ENCODE peak calls at places on chromosomes 16 and 17, in five cellular contexts. One of them, this sample, is unnamed.

GRCh38 chr17:51555153-51555552 is 294.8 kb downstream of the UTP18 start:
- DNase-seq in AG04449: no peak
- DNase-seq in Peyer's patch: no peak
- DNase-seq in mesendoderm: no peak
- DNase-seq in CD4-positive, alpha-beta memory T cell: no peak
- DNase-seq in this sample: no peak

GRCh38 chr16:52592216-52592592 is 45.3 kb upstream of the TOX3 start:
- DNase-seq in AG04449: no peak
- DNase-seq in Peyer's patch: no peak
- DNase-seq in mesendoderm: no peak
- DNase-seq in CD4-positive, alpha-beta memory T cell: no peak
- DNase-seq in this sample: no peak

GRCh38 chr17:34382586-34383224 is 19.7 kb upstream of the CCL1 start:
- DNase-seq in AG04449: no peak
- DNase-seq in Peyer's patch: no peak
- DNase-seq in mesendoderm: peak
- DNase-seq in CD4-positive, alpha-beta memory T cell: no peak
- DNase-seq in this sample: no peak

GRCh38 chr17:78736526-78737079 is 45.5 kb downstream of the CYTH1 start:
- DNase-seq in AG04449: no peak
- DNase-seq in Peyer's patch: peak
- DNase-seq in mesendoderm: peak
- DNase-seq in CD4-positive, alpha-beta memory T cell: peak
- DNase-seq in this sample: peak

GRCh38 chr17:59839646-59840328 is 53.0 kb downstream of the TUBD1 start:
- DNase-seq in AG04449: no peak
- DNase-seq in Peyer's patch: peak
- DNase-seq in mesendoderm: no peak
- DNase-seq in CD4-positive, alpha-beta memory T cell: no peak
- DNase-seq in this sample: no peak

GRCh38 chr17:68499587-68499986 is 12.6 kb upstream of the PRKAR1A start:
- DNase-seq in AG04449: no peak
- DNase-seq in Peyer's patch: no peak
- DNase-seq in mesendoderm: no peak
- DNase-seq in CD4-positive, alpha-beta memory T cell: no peak
- DNase-seq in this sample: no peak

GRCh38 chr17:22507823-22508222 is 815.5 kb downstream of the KCNJ18 start:
- DNase-seq in AG04449: no peak
- DNase-seq in Peyer's patch: no peak
- DNase-seq in mesendoderm: no peak
- DNase-seq in CD4-positive, alpha-beta memory T cell: no peak
- DNase-seq in this sample: no peak

GRCh38 chr17:31534223-31534888 is 142.9 kb downstream of the RAB11FIP4 start:
- DNase-seq in AG04449: no peak
- DNase-seq in Peyer's patch: no peak
- DNase-seq in mesendoderm: peak
- DNase-seq in CD4-positive, alpha-beta memory T cell: no peak
- DNase-seq in this sample: no peak

GRCh38 chr17:47872651-47873161 is 21.7 kb upstream of the SP6 start:
- DNase-seq in AG04449: no peak
- DNase-seq in Peyer's patch: no peak
- DNase-seq in mesendoderm: peak
- DNase-seq in CD4-positive, alpha-beta memory T cell: no peak
- DNase-seq in this sample: no peak

GRCh38 chr16:30731411-30731810 is 16.8 kb upstream of the PHKG2 start:
- DNase-seq in AG04449: no peak
- DNase-seq in Peyer's patch: no peak
- DNase-seq in mesendoderm: no peak
- DNase-seq in CD4-positive, alpha-beta memory T cell: no peak
- DNase-seq in this sample: no peak

GRCh38 chr17:64741924-64742670 is 80.0 kb upstream of the SMURF2 start:
- DNase-seq in AG04449: no peak
- DNase-seq in Peyer's patch: peak
- DNase-seq in mesendoderm: peak
- DNase-seq in CD4-positive, alpha-beta memory T cell: no peak
- DNase-seq in this sample: no peak

GRCh38 chr17:37465058-37465616 is 24.6 kb upstream of the DUSP14 start:
- DNase-seq in AG04449: no peak
- DNase-seq in Peyer's patch: no peak
- DNase-seq in mesendoderm: no peak
- DNase-seq in CD4-positive, alpha-beta memory T cell: no peak
- DNase-seq in this sample: no peak

GRCh38 chr16:50591800-50592771 is 43.9 kb downstream of the NKD1 start:
- DNase-seq in AG04449: no peak
- DNase-seq in Peyer's patch: no peak
- DNase-seq in mesendoderm: no peak
- DNase-seq in CD4-positive, alpha-beta memory T cell: no peak
- DNase-seq in this sample: no peak

GRCh38 chr17:19726615-19727376 is 10.4 kb upstream of the SLC47A2 start:
- DNase-seq in AG04449: no peak
- DNase-seq in Peyer's patch: no peak
- DNase-seq in mesendoderm: no peak
- DNase-seq in CD4-positive, alpha-beta memory T cell: no peak
- DNase-seq in this sample: no peak

DNA sequence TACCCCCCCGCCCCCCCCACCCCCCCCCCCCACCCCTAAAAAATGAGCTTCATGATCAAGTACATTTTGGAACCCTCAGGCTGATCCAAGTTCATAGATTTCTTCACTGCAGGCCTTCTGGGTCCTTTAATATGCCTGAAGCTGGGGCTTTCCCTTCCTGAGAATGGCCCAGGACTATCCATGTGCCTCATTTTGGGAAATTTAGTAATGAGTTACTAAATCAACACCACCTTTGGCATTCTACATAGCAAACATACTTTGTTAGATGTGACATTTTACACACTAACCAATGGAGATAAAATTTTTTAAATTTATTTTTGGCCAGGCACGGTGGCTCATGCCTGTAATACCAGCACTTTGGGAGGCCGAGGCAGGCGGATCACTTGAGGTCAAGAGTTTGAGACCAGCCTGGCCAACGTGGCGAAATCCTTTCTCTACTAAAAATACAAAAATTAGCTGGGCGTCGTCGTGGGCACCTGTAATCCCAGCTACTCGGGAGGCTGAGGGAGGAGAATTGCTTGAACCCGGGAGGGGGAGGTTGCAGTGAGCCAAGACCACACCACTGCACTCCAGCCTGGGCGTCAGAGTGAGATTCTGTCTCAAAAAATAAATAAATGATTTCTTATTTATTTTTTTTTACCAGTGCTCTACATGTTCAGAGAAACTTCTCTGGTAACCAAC is 14.0 kb downstream of the HERPUD1 start:
- DNase-seq in AG04449: no peak
- DNase-seq in Peyer's patch: peak
- DNase-seq in mesendoderm: no peak
- DNase-seq in CD4-positive, alpha-beta memory T cell: no peak
- DNase-seq in this sample: no peak
- H3K4me3 ChIP-seq in AG04449: no peak
- H3K4me3 ChIP-seq in Peyer's patch: no peak
- H3K4me3 ChIP-seq in mesendoderm: no peak
- H3K4me3 ChIP-seq in CD4-positive, alpha-beta memory T cell: no peak
- H3K4me3 ChIP-seq in this sample: no peak

GRCh38 chr17:57948555-57949420 is 6.4 kb downstream of the CUEDC1 start:
- DNase-seq in AG04449: peak
- DNase-seq in Peyer's patch: no peak
- DNase-seq in mesendoderm: peak
- DNase-seq in CD4-positive, alpha-beta memory T cell: no peak
- DNase-seq in this sample: no peak

GRCh38 chr17:57947369-57947768 is 7.8 kb downstream of the CUEDC1 start:
- DNase-seq in AG04449: no peak
- DNase-seq in Peyer's patch: no peak
- DNase-seq in mesendoderm: no peak
- DNase-seq in CD4-positive, alpha-beta memory T cell: no peak
- DNase-seq in this sample: no peak

GRCh38 chr17:57948169-57948554 is 7.0 kb downstream of the CUEDC1 start:
- DNase-seq in AG04449: no peak
- DNase-seq in Peyer's patch: no peak
- DNase-seq in mesendoderm: no peak
- DNase-seq in CD4-positive, alpha-beta memory T cell: no peak
- DNase-seq in this sample: no peak

GRCh38 chr17:57945999-57946797 is 9.0 kb downstream of the CUEDC1 start:
- DNase-seq in AG04449: no peak
- DNase-seq in Peyer's patch: no peak
- DNase-seq in mesendoderm: no peak
- DNase-seq in CD4-positive, alpha-beta memory T cell: no peak
- DNase-seq in this sample: no peak

DNA sequence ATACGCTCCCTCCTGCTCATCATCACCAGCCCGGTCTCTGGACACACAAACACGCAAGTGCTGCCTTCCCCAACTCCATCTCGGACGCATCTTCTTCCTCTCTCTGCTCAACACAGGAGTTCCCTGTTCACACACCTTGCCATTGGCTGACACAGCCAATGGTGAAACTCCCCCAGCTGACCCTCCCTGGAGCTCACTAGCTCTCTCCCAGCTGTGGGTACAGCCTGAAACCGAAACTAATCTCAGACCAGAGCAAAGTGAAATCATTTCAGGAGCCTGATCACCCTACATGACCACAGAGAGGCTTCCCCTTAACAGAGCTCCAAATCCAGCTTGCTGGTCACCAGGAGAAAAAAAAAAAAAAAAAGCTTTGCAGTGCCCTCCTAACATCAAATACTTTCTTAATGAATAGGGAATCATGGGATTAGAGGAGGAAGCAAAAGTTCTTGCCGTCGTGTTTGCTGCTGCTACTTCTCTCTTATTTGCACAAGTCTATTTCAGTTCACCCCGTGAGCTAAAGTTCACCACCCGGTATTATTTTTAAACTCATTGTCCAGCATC is 8.3 kb downstream of the CUEDC1 start:
- DNase-seq in AG04449: no peak
- DNase-seq in Peyer's patch: peak
- DNase-seq in mesendoderm: no peak
- DNase-seq in CD4-positive, alpha-beta memory T cell: peak
- DNase-seq in this sample: peak
- H3K4me3 ChIP-seq in AG04449: peak
- H3K4me3 ChIP-seq in Peyer's patch: peak
- H3K4me3 ChIP-seq in mesendoderm: no peak
- H3K4me3 ChIP-seq in CD4-positive, alpha-beta memory T cell: peak
- H3K4me3 ChIP-seq in this sample: peak

DNA sequence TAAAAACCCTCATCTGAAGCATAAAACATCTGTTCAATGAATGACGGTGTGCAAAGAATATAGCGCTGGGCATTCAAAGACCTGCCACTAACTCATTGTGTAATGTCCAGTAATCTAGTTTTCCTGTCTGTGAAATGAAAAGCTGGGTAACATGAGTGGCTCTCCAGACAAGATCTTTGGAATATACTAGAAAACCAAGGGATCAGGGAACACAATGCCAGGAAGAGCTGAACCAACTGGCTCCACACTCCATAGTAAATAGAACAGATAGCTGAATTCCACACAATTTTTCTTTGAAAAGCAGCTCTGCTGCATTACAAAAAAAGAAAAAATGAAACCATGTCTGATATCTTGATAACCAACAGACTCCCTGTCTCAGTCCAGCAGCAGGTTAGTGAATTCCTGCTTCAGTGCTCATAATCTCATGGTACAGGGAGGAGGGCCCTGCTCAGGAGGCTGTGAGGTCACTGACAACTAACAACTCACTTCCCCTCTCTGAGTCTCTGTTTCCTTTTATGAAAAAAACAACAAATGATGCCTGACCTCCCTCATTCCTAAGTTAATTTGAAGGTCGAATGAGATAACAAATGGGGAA is 97.1 kb downstream of the CDH11 start:
- DNase-seq in AG04449: no peak
- DNase-seq in Peyer's patch: no peak
- DNase-seq in mesendoderm: no peak
- DNase-seq in CD4-positive, alpha-beta memory T cell: no peak
- DNase-seq in this sample: no peak
- H3K4me3 ChIP-seq in AG04449: no peak
- H3K4me3 ChIP-seq in Peyer's patch: no peak
- H3K4me3 ChIP-seq in mesendoderm: no peak
- H3K4me3 ChIP-seq in CD4-positive, alpha-beta memory T cell: no peak
- H3K4me3 ChIP-seq in this sample: no peak

GRCh38 chr16:87240211-87241134 is 76.7 kb downstream of the C16orf95 start:
- DNase-seq in AG04449: no peak
- DNase-seq in Peyer's patch: no peak
- DNase-seq in mesendoderm: no peak
- DNase-seq in CD4-positive, alpha-beta memory T cell: no peak
- DNase-seq in this sample: no peak

GRCh38 chr16:87244646-87245197 is 72.5 kb downstream of the C16orf95 start:
- DNase-seq in AG04449: no peak
- DNase-seq in Peyer's patch: no peak
- DNase-seq in mesendoderm: no peak
- DNase-seq in CD4-positive, alpha-beta memory T cell: no peak
- DNase-seq in this sample: no peak

GRCh38 chr16:87238371-87238715 is 78.8 kb downstream of the C16orf95 start:
- DNase-seq in AG04449: no peak
- DNase-seq in Peyer's patch: no peak
- DNase-seq in mesendoderm: no peak
- DNase-seq in CD4-positive, alpha-beta memory T cell: no peak
- DNase-seq in this sample: no peak

GRCh38 chr16:87243383-87243964 is 73.7 kb downstream of the C16orf95 start:
- DNase-seq in AG04449: no peak
- DNase-seq in Peyer's patch: no peak
- DNase-seq in mesendoderm: no peak
- DNase-seq in CD4-positive, alpha-beta memory T cell: no peak
- DNase-seq in this sample: no peak

DNA sequence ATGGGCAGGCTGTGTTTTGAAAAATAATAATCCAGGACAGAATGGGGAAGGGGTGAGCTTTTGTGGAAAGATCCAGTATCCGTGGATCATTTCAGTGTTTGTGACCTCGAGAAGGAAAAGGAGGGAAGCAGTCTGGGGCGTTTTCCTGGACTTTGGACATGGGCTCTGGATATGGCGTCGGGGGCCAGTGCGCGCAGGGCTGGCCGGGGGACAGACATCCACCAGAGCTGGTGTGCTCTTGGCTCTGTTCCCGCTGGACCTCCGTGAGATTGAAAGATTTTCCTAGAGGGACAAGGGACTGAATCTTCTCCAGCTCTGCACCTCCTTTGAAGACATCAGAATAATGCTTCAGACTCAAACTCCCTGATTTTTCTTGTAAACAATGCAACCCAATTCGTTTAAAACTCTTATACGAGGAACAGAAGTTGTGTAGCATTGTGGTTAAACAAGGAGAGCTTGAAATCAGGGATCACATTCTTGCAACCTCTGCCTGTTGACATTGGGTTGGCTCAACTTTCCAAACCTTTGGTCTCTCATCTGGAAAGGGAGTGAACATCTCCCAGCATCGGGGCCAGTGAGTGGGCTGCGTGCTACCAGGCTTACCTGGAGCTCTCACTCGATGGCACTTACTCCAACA is 75.9 kb downstream of the C16orf95 start:
- DNase-seq in AG04449: no peak
- DNase-seq in Peyer's patch: no peak
- DNase-seq in mesendoderm: no peak
- DNase-seq in CD4-positive, alpha-beta memory T cell: no peak
- DNase-seq in this sample: no peak
- H3K4me3 ChIP-seq in AG04449: no peak
- H3K4me3 ChIP-seq in Peyer's patch: no peak
- H3K4me3 ChIP-seq in mesendoderm: no peak
- H3K4me3 ChIP-seq in CD4-positive, alpha-beta memory T cell: no peak
- H3K4me3 ChIP-seq in this sample: no peak

GRCh38 chr16:86961133-86961720 is 356.0 kb downstream of the C16orf95 start:
- DNase-seq in AG04449: no peak
- DNase-seq in Peyer's patch: no peak
- DNase-seq in mesendoderm: no peak
- DNase-seq in CD4-positive, alpha-beta memory T cell: no peak
- DNase-seq in this sample: no peak
- H3K4me3 ChIP-seq in AG04449: no peak
- H3K4me3 ChIP-seq in Peyer's patch: no peak
- H3K4me3 ChIP-seq in mesendoderm: no peak
- H3K4me3 ChIP-seq in CD4-positive, alpha-beta memory T cell: no peak
- H3K4me3 ChIP-seq in this sample: no peak

This sample was measured in GM12864.